ENCODE peak calls at places on chromosomes 5 and 9, in ten cellular contexts. One of them, this sample, is unnamed.

GRCh38 chr9:34463098-34463900 is 4.7 kb downstream of the DNAI1 start:
- DNase-seq in naive thymus-derived CD4-positive, alpha-beta T cell: no peak
- DNase-seq in mesenchymal stem cell: peak; percentile 42
- DNase-seq in choroid plexus epithelial cell: peak; percentile 32
- DNase-seq in activated naive CD4-positive, alpha-beta T cell treated with anti-CD3 and anti-CD28 coated beads, Interleukin-2, amount 10 ng/mL, durations not matched to agents 7 days and 5 days: no peak
- DNase-seq in neural crest cell: no peak
- DNase-seq in EH: peak; percentile 74
- DNase-seq in NCI-H1105: no peak
- DNase-seq in NCI-H460: no peak
- DNase-seq in NCI-H1694 treated with DMSO at 0.1 percent for 48 hours: no peak
- DNase-seq in this sample: peak; percentile 76

GRCh38 chr5:135645336-135645735 is 66.5 kb upstream of the CXCL14 start:
- DNase-seq in naive thymus-derived CD4-positive, alpha-beta T cell: no peak
- DNase-seq in mesenchymal stem cell: no peak
- DNase-seq in activated naive CD4-positive, alpha-beta T cell treated with anti-CD3 and anti-CD28 coated beads, Interleukin-2, amount 10 ng/mL, durations not matched to agents 7 days and 5 days: no peak
- DNase-seq in EH: no peak
- DNase-seq in neural crest cell: no peak
- DNase-seq in NCI-H460: no peak
- DNase-seq in NCI-H1694 treated with DMSO at 0.1 percent for 48 hours: no peak
- DNase-seq in choroid plexus epithelial cell: no peak
- DNase-seq in NCI-H1105: no peak
- DNase-seq in this sample: no peak

GRCh38 chr5:93721045-93721444 is 20.4 kb downstream of the POU5F2 start:
- DNase-seq in neural crest cell: no peak
- DNase-seq in NCI-H1105: no peak
- DNase-seq in activated naive CD4-positive, alpha-beta T cell treated with anti-CD3 and anti-CD28 coated beads, Interleukin-2, amount 10 ng/mL, durations not matched to agents 7 days and 5 days: peak; percentile 23
- DNase-seq in choroid plexus epithelial cell: no peak
- DNase-seq in NCI-H460: no peak
- DNase-seq in NCI-H1694 treated with DMSO at 0.1 percent for 48 hours: no peak
- DNase-seq in mesenchymal stem cell: no peak
- DNase-seq in EH: no peak
- DNase-seq in naive thymus-derived CD4-positive, alpha-beta T cell: no peak
- DNase-seq in this sample: no peak

GRCh38 chr5:10667431-10668057 is 93.5 kb downstream of the DAP start:
- DNase-seq in NCI-H460: no peak
- DNase-seq in NCI-H1105: no peak
- DNase-seq in mesenchymal stem cell: no peak
- DNase-seq in EH: no peak
- DNase-seq in neural crest cell: no peak
- DNase-seq in activated naive CD4-positive, alpha-beta T cell treated with anti-CD3 and anti-CD28 coated beads, Interleukin-2, amount 10 ng/mL, durations not matched to agents 7 days and 5 days: no peak
- DNase-seq in NCI-H1694 treated with DMSO at 0.1 percent for 48 hours: no peak
- DNase-seq in choroid plexus epithelial cell: no peak
- DNase-seq in naive thymus-derived CD4-positive, alpha-beta T cell: no peak
- DNase-seq in this sample: no peak

GRCh38 chr5:122093415-122093814 is 15.4 kb upstream of the LOX start:
- DNase-seq in NCI-H1694 treated with DMSO at 0.1 percent for 48 hours: no peak
- DNase-seq in mesenchymal stem cell: peak; percentile 89
- DNase-seq in NCI-H460: no peak
- DNase-seq in activated naive CD4-positive, alpha-beta T cell treated with anti-CD3 and anti-CD28 coated beads, Interleukin-2, amount 10 ng/mL, durations not matched to agents 7 days and 5 days: no peak
- DNase-seq in naive thymus-derived CD4-positive, alpha-beta T cell: no peak
- DNase-seq in NCI-H1105: no peak
- DNase-seq in choroid plexus epithelial cell: peak; percentile 92
- DNase-seq in neural crest cell: no peak
- DNase-seq in EH: peak; percentile 97
- DNase-seq in this sample: peak; percentile 69

GRCh38 chr5:170709640-170710039 is 73.9 kb upstream of the GABRP start:
- DNase-seq in NCI-H460: no peak
- DNase-seq in EH: no peak
- DNase-seq in NCI-H1105: no peak
- DNase-seq in neural crest cell: no peak
- DNase-seq in NCI-H1694 treated with DMSO at 0.1 percent for 48 hours: no peak
- DNase-seq in activated naive CD4-positive, alpha-beta T cell treated with anti-CD3 and anti-CD28 coated beads, Interleukin-2, amount 10 ng/mL, durations not matched to agents 7 days and 5 days: no peak
- DNase-seq in mesenchymal stem cell: no peak
- DNase-seq in choroid plexus epithelial cell: no peak
- DNase-seq in naive thymus-derived CD4-positive, alpha-beta T cell: no peak
- DNase-seq in this sample: no peak

GRCh38 chr9:121784706-121785426 is 133.4 kb downstream of the DAB2IP start:
- DNase-seq in NCI-H460: no peak
- DNase-seq in NCI-H1694 treated with DMSO at 0.1 percent for 48 hours: no peak
- DNase-seq in NCI-H1105: no peak
- DNase-seq in mesenchymal stem cell: no peak
- DNase-seq in choroid plexus epithelial cell: no peak
- DNase-seq in activated naive CD4-positive, alpha-beta T cell treated with anti-CD3 and anti-CD28 coated beads, Interleukin-2, amount 10 ng/mL, durations not matched to agents 7 days and 5 days: no peak
- DNase-seq in neural crest cell: no peak
- DNase-seq in naive thymus-derived CD4-positive, alpha-beta T cell: no peak
- DNase-seq in EH: no peak
- DNase-seq in this sample: no peak

GRCh38 chr9:95010431-95010838 is 283.9 kb downstream of the AOPEP start:
- DNase-seq in EH: peak; percentile 51
- DNase-seq in choroid plexus epithelial cell: no peak
- DNase-seq in NCI-H1105: no peak
- DNase-seq in neural crest cell: no peak
- DNase-seq in NCI-H460: no peak
- DNase-seq in mesenchymal stem cell: no peak
- DNase-seq in activated naive CD4-positive, alpha-beta T cell treated with anti-CD3 and anti-CD28 coated beads, Interleukin-2, amount 10 ng/mL, durations not matched to agents 7 days and 5 days: no peak
- DNase-seq in NCI-H1694 treated with DMSO at 0.1 percent for 48 hours: no peak
- DNase-seq in naive thymus-derived CD4-positive, alpha-beta T cell: no peak
- DNase-seq in this sample: no peak

GRCh38 chr9:98552306-98552705 is 156.4 kb downstream of the GABBR2 start:
- DNase-seq in choroid plexus epithelial cell: no peak
- DNase-seq in NCI-H460: no peak
- DNase-seq in naive thymus-derived CD4-positive, alpha-beta T cell: no peak
- DNase-seq in neural crest cell: no peak
- DNase-seq in activated naive CD4-positive, alpha-beta T cell treated with anti-CD3 and anti-CD28 coated beads, Interleukin-2, amount 10 ng/mL, durations not matched to agents 7 days and 5 days: no peak
- DNase-seq in EH: peak; percentile 32
- DNase-seq in NCI-H1105: no peak
- DNase-seq in NCI-H1694 treated with DMSO at 0.1 percent for 48 hours: no peak
- DNase-seq in mesenchymal stem cell: peak; percentile 1
- DNase-seq in this sample: no peak

GRCh38 chr9:12715268-12715667 is 22.1 kb downstream of the TYRP1 start:
- DNase-seq in naive thymus-derived CD4-positive, alpha-beta T cell: no peak
- DNase-seq in activated naive CD4-positive, alpha-beta T cell treated with anti-CD3 and anti-CD28 coated beads, Interleukin-2, amount 10 ng/mL, durations not matched to agents 7 days and 5 days: no peak
- DNase-seq in EH: no peak
- DNase-seq in choroid plexus epithelial cell: no peak
- DNase-seq in mesenchymal stem cell: no peak
- DNase-seq in NCI-H1694 treated with DMSO at 0.1 percent for 48 hours: no peak
- DNase-seq in NCI-H460: no peak
- DNase-seq in neural crest cell: no peak
- DNase-seq in NCI-H1105: no peak
- DNase-seq in this sample: no peak

GRCh38 chr5:77437194-77437593 is 54.9 kb downstream of the WDR41 start:
- DNase-seq in naive thymus-derived CD4-positive, alpha-beta T cell: peak; percentile 9
- DNase-seq in NCI-H1694 treated with DMSO at 0.1 percent for 48 hours: peak; percentile 29
- DNase-seq in NCI-H1105: no peak
- DNase-seq in activated naive CD4-positive, alpha-beta T cell treated with anti-CD3 and anti-CD28 coated beads, Interleukin-2, amount 10 ng/mL, durations not matched to agents 7 days and 5 days: peak; percentile 23
- DNase-seq in neural crest cell: no peak
- DNase-seq in NCI-H460: no peak
- DNase-seq in EH: no peak
- DNase-seq in mesenchymal stem cell: no peak
- DNase-seq in choroid plexus epithelial cell: peak; percentile 57
- DNase-seq in this sample: no peak

GRCh38 chr5:154478752-154479159 is 729 bp upstream of the HAND1 start:
- DNase-seq in NCI-H460: no peak
- DNase-seq in NCI-H1105: no peak
- DNase-seq in NCI-H1694 treated with DMSO at 0.1 percent for 48 hours: no peak
- DNase-seq in choroid plexus epithelial cell: no peak
- DNase-seq in activated naive CD4-positive, alpha-beta T cell treated with anti-CD3 and anti-CD28 coated beads, Interleukin-2, amount 10 ng/mL, durations not matched to agents 7 days and 5 days: no peak
- DNase-seq in mesenchymal stem cell: peak; percentile 22
- DNase-seq in EH: no peak
- DNase-seq in naive thymus-derived CD4-positive, alpha-beta T cell: no peak
- DNase-seq in neural crest cell: no peak
- DNase-seq in this sample: no peak

GRCh38 chr9:109329274-109330258 is 8.7 kb upstream of the EPB41L4B start:
- DNase-seq in NCI-H1694 treated with DMSO at 0.1 percent for 48 hours: no peak
- DNase-seq in NCI-H460: peak; percentile 46
- DNase-seq in EH: peak; percentile 28
- DNase-seq in mesenchymal stem cell: no peak
- DNase-seq in activated naive CD4-positive, alpha-beta T cell treated with anti-CD3 and anti-CD28 coated beads, Interleukin-2, amount 10 ng/mL, durations not matched to agents 7 days and 5 days: no peak
- DNase-seq in choroid plexus epithelial cell: peak; percentile 64
- DNase-seq in naive thymus-derived CD4-positive, alpha-beta T cell: no peak
- DNase-seq in NCI-H1105: no peak
- DNase-seq in neural crest cell: no peak
- DNase-seq in this sample: peak; percentile 74

GRCh38 chr5:55236800-55237199 is 3.4 kb upstream of the CCNO start:
- DNase-seq in activated naive CD4-positive, alpha-beta T cell treated with anti-CD3 and anti-CD28 coated beads, Interleukin-2, amount 10 ng/mL, durations not matched to agents 7 days and 5 days: no peak
- DNase-seq in NCI-H460: no peak
- DNase-seq in neural crest cell: no peak
- DNase-seq in naive thymus-derived CD4-positive, alpha-beta T cell: no peak
- DNase-seq in choroid plexus epithelial cell: no peak
- DNase-seq in mesenchymal stem cell: no peak
- DNase-seq in EH: no peak
- DNase-seq in NCI-H1694 treated with DMSO at 0.1 percent for 48 hours: no peak
- DNase-seq in NCI-H1105: no peak
- DNase-seq in this sample: no peak

GRCh38 chr9:101674165-101674564 is 64.3 kb downstream of the GRIN3A start:
- DNase-seq in NCI-H1694 treated with DMSO at 0.1 percent for 48 hours: no peak
- DNase-seq in activated naive CD4-positive, alpha-beta T cell treated with anti-CD3 and anti-CD28 coated beads, Interleukin-2, amount 10 ng/mL, durations not matched to agents 7 days and 5 days: no peak
- DNase-seq in mesenchymal stem cell: no peak
- DNase-seq in EH: no peak
- DNase-seq in choroid plexus epithelial cell: no peak
- DNase-seq in NCI-H460: no peak
- DNase-seq in NCI-H1105: no peak
- DNase-seq in naive thymus-derived CD4-positive, alpha-beta T cell: no peak
- DNase-seq in neural crest cell: no peak
- DNase-seq in this sample: no peak

GRCh38 chr9:137429974-137430722 is 7.0 kb downstream of the NOXA1 start:
- DNase-seq in NCI-H1694 treated with DMSO at 0.1 percent for 48 hours: no peak
- DNase-seq in choroid plexus epithelial cell: no peak
- DNase-seq in NCI-H460: no peak
- DNase-seq in EH: no peak
- DNase-seq in mesenchymal stem cell: no peak
- DNase-seq in naive thymus-derived CD4-positive, alpha-beta T cell: no peak
- DNase-seq in neural crest cell: no peak
- DNase-seq in activated naive CD4-positive, alpha-beta T cell treated with anti-CD3 and anti-CD28 coated beads, Interleukin-2, amount 10 ng/mL, durations not matched to agents 7 days and 5 days: no peak
- DNase-seq in NCI-H1105: peak; percentile 67
- DNase-seq in this sample: no peak